ENCODE peak calls at places on chromosomes 11 and 22, in seven cellular contexts. A is fibroblast of lung; V is activated CD4-positive, alpha-beta T cell treated with anti-CD3 and anti-CD28 coated beads, Interleukin-2, amount 50 U/mL, for 24 hours; R is Ammon's horn; X is NCI-H2081 treated with DMSO at 0.1 percent for 48 hours; F is NCI-H446 treated with DMSO at 0.1 percent for 48 hours; G is activated effector memory CD4-positive, alpha-beta T cell treated with Interleukin-2 at 50 U/mL for 16 hours. N is an unnamed sample.

GRCh38 chr11:64768300-64768694 is 8.5 kb upstream of the PYGM start:
- DNase-seq in A (no peak), V (no peak), R (no peak), X (no peak), F (no peak), G (no peak), N (no peak)

GRCh38 chr11:125494987-125495725 is 909 bp downstream of the FEZ1 start:
- DNase-seq in A (peak), V (no peak), R (peak), X (no peak), F (no peak), G (no peak), N (peak)

GRCh38 chr11:96339704-96340554 is 3.1 kb downstream of the MAML2 start:
- DNase-seq in A (peak), V (no peak), R (peak), X (no peak), F (no peak), G (no peak), N (peak)

GRCh38 chr11:2820976-2821375 is 64.6 kb downstream of the CDKN1C start:
- DNase-seq in A (no peak), V (no peak), R (no peak), X (no peak), F (no peak), G (no peak), N (no peak)

GRCh38 chr11:77046060-77046501 is 11.9 kb downstream of the B3GNT6 start:
- DNase-seq in A (no peak), V (peak), R (no peak), X (no peak), F (no peak), G (peak), N (no peak)

GRCh38 chr11:78350101-78350645 is 67.4 kb downstream of the GAB2 start:
- DNase-seq in A (peak), V (no peak), R (peak), X (no peak), F (no peak), G (no peak), N (peak)

GRCh38 chr11:110026823-110027626 is 66.2 kb upstream of the ZC3H12C start:
- DNase-seq in A (no peak), V (no peak), R (peak), X (no peak), F (no peak), G (no peak), N (no peak)

GRCh38 chr22:36180928-36181327 is 20.4 kb upstream of the APOL3 start:
- DNase-seq in A (no peak), V (no peak), R (no peak), X (no peak), F (no peak), G (no peak), N (no peak)

N was measured in astrocyte of the spinal cord.